ENCODE peak calls at places on chromosome 1, in eight cellular contexts. One of them, this sample, is unnamed.

GRCh38 chr1:200176798-200177197 is 149.3 kb downstream of the NR5A2 start:
- DNase-seq in A549: no peak
- DNase-seq in KG1: no peak
- DNase-seq in substantia nigra: no peak
- DNase-seq in AG09319: no peak
- DNase-seq in psoas muscle: no peak
- DNase-seq in NCI-H2081: no peak
- DNase-seq in pancreas: no peak
- DNase-seq in this sample: no peak

GRCh38 chr1:226404063-226404903 is 3.6 kb downstream of the PARP1 start:
- DNase-seq in pancreas: no peak
- DNase-seq in psoas muscle: no peak
- DNase-seq in A549: no peak
- DNase-seq in AG09319: peak; percentile 16
- DNase-seq in NCI-H2081: no peak
- DNase-seq in substantia nigra: no peak
- DNase-seq in KG1: no peak
- DNase-seq in this sample: no peak

GRCh38 chr1:77824083-77824482 is 44.6 kb downstream of the MIGA1 start:
- DNase-seq in A549: no peak
- DNase-seq in psoas muscle: no peak
- DNase-seq in pancreas: no peak
- DNase-seq in substantia nigra: no peak
- DNase-seq in NCI-H2081: no peak
- DNase-seq in KG1: no peak
- DNase-seq in AG09319: no peak
- DNase-seq in this sample: no peak

GRCh38 chr1:95118019-95118499 is 904 bp downstream of the TLCD4 start:
- DNase-seq in KG1: no peak
- DNase-seq in AG09319: no peak
- DNase-seq in NCI-H2081: no peak
- DNase-seq in pancreas: no peak
- DNase-seq in A549: no peak
- DNase-seq in psoas muscle: peak; percentile 53
- DNase-seq in substantia nigra: no peak
- DNase-seq in this sample: no peak

GRCh38 chr1:50651476-50652263 is 228.4 kb upstream of the DMRTA2 start:
- DNase-seq in NCI-H2081: no peak
- DNase-seq in substantia nigra: no peak
- DNase-seq in psoas muscle: no peak
- DNase-seq in KG1: no peak
- DNase-seq in pancreas: no peak
- DNase-seq in A549: no peak
- DNase-seq in AG09319: no peak
- DNase-seq in this sample: no peak

GRCh38 chr1:37995773-37996379 is 6.1 kb upstream of the SF3A3 start:
- DNase-seq in pancreas: peak; percentile 86
- DNase-seq in substantia nigra: no peak
- DNase-seq in psoas muscle: peak; percentile 93
- DNase-seq in A549: no peak
- DNase-seq in NCI-H2081: no peak
- DNase-seq in AG09319: peak; percentile 92
- DNase-seq in KG1: no peak
- DNase-seq in this sample: peak; percentile 51

GRCh38 chr1:44676484-44677200 is 2.1 kb downstream of the ARMH1 start:
- DNase-seq in AG09319: peak; percentile 41
- DNase-seq in psoas muscle: no peak
- DNase-seq in A549: no peak
- DNase-seq in NCI-H2081: no peak
- DNase-seq in pancreas: no peak
- DNase-seq in substantia nigra: no peak
- DNase-seq in KG1: no peak
- DNase-seq in this sample: no peak

GRCh38 chr1:34984435-34985062 is 598 bp downstream of the TMEM35B start:
- DNase-seq in psoas muscle: peak; percentile 73
- DNase-seq in pancreas: no peak
- DNase-seq in NCI-H2081: no peak
- DNase-seq in AG09319: peak; percentile 2
- DNase-seq in A549: no peak
- DNase-seq in substantia nigra: no peak
- DNase-seq in KG1: no peak
- DNase-seq in this sample: no peak

This sample was measured in stomach.